ENCODE peak calls at places on chromosome 14, in six cellular contexts. Y, S, P, N, G and J are unnamed samples.

GRCh38 chr14:23093993-23094665 is 807 bp downstream of the ACIN1 start:
- DNase-seq in Y (peak; percentile 86), S (no peak), P (peak; percentile 15), N (no peak), G (no peak), J (no peak)

GRCh38 chr14:105480807-105481801 is 5.6 kb upstream of the CRIP1 start:
- DNase-seq in Y (peak; percentile 96), S (peak; percentile 93), P (peak; percentile 96), N (peak; percentile 82), G (peak; percentile 86), J (peak; percentile 81)

GRCh38 chr14:32711103-32711680 is 227.5 kb upstream of the NPAS3 start:
- DNase-seq in Y (no peak), S (peak; percentile 70), P (no peak), N (peak; percentile 48), G (peak; percentile 63), J (peak; percentile 61)

GRCh38 chr14:88729159-88729558 is 63.6 kb downstream of the EML5 start:
- DNase-seq in Y (no peak), S (no peak), P (no peak), N (peak; percentile 1), G (no peak), J (no peak)

GRCh38 chr14:96824283-96824682 is 27.1 kb downstream of the VRK1 start:
- DNase-seq in Y (no peak), S (no peak), P (no peak), N (peak; percentile 11), G (peak; percentile 60), J (peak; percentile 94)

GRCh38 chr14:21734457-21735074 is 60.9 kb upstream of the OR4E1 start:
- DNase-seq in Y (no peak), S (peak; percentile 67), P (no peak), N (peak; percentile 57), G (peak; percentile 27), J (peak; percentile 59)

GRCh38 chr14:94388027-94388895 is at the start of gene SERPINA1:
- DNase-seq in Y (no peak), S (no peak), P (no peak), N (peak; percentile 32), G (no peak), J (peak; percentile 51)

GRCh38 chr14:73339846-73340565 is 102.7 kb downstream of the PAPLN start:
- DNase-seq in Y (no peak), S (no peak), P (no peak), N (no peak), G (no peak), J (no peak)

GRCh38 chr14:91413547-91414474 is 3.8 kb downstream of the CCDC88C start:
- DNase-seq in Y (peak; percentile 92), S (peak; percentile 76), P (peak; percentile 78), N (no peak), G (no peak), J (no peak)

GRCh38 chr14:55104051-55104954 is 24.7 kb upstream of the LGALS3 start:
- DNase-seq in Y (no peak), S (peak; percentile 40), P (peak; percentile 40), N (no peak), G (no peak), J (no peak)

GRCh38 chr14:51807355-51807754 is 53.1 kb upstream of the GNG2 start:
- DNase-seq in Y (no peak), S (no peak), P (no peak), N (peak; percentile 64), G (peak; percentile 51), J (peak; percentile 83)

GRCh38 chr14:50603565-50603964 is 43.6 kb downstream of the ATL1 start:
- DNase-seq in Y (no peak), S (no peak), P (no peak), N (no peak), G (peak; percentile 20), J (peak; percentile 5)

GRCh38 chr14:103260629-103261124 is 73.4 kb upstream of the EIF5 start:
- DNase-seq in Y (no peak), S (peak; percentile 65), P (no peak), N (peak; percentile 70), G (peak; percentile 81), J (peak; percentile 36)

GRCh38 chr14:76115010-76115422 is 36.7 kb upstream of the GPATCH2L start:
- DNase-seq in Y (no peak), S (no peak), P (no peak), N (no peak), G (no peak), J (no peak)

GRCh38 chr14:57526942-57527341 is 33.3 kb upstream of the CCDC198 start:
- DNase-seq in Y (peak; percentile 70), S (no peak), P (no peak), N (no peak), G (no peak), J (no peak)

GRCh38 chr14:104821229-104821945 is 20.5 kb downstream of the ZBTB42 start:
- DNase-seq in Y (peak; percentile 10), S (peak; percentile 9), P (peak; percentile 75), N (no peak), G (no peak), J (no peak)

GRCh38 chr14:93832665-93833064 is 44.4 kb upstream of the PRIMA1 start:
- DNase-seq in Y (no peak), S (peak; percentile 3), P (no peak), N (no peak), G (no peak), J (no peak)

GRCh38 chr14:100692256-100692655 is 34.4 kb upstream of the DLK1 start:
- DNase-seq in Y (no peak), S (no peak), P (no peak), N (peak; percentile 21), G (no peak), J (no peak)

GRCh38 chr14:32233292-32233691 is 30.2 kb upstream of the RNU6-8 start:
- DNase-seq in Y (no peak), S (no peak), P (no peak), N (no peak), G (peak; percentile 55), J (no peak)

GRCh38 chr14:20372796-20373195 is 29.4 kb downstream of the PARP2 start:
- DNase-seq in Y (no peak), S (no peak), P (no peak), N (no peak), G (no peak), J (no peak)

GRCh38 chr14:75725481-75725880 is 64.4 kb downstream of the TTLL5 start:
- DNase-seq in Y (no peak), S (no peak), P (no peak), N (no peak), G (no peak), J (peak; percentile 59)

GRCh38 chr14:97851438-97851995 is 1054.3 kb downstream of the VRK1 start:
- DNase-seq in Y (no peak), S (no peak), P (no peak), N (no peak), G (no peak), J (no peak)

GRCh38 chr14:74579447-74580274 is 32.4 kb downstream of the LTBP2 start:
- DNase-seq in Y (no peak), S (no peak), P (peak; percentile 50), N (peak; percentile 38), G (peak; percentile 89), J (peak; percentile 93)

GRCh38 chr14:104094709-104095425 is 9.4 kb downstream of the ASPG start:
- DNase-seq in Y (peak; percentile 94), S (peak; percentile 89), P (peak; percentile 89), N (peak; percentile 33), G (peak; percentile 8), J (peak; percentile 28)

GRCh38 chr14:92459479-92460421 is 53.8 kb upstream of the RIN3 start:
- DNase-seq in Y (no peak), S (no peak), P (no peak), N (no peak), G (no peak), J (peak; percentile 22)

GRCh38 chr14:40374221-40374620 is 942.0 kb upstream of the FBXO33 start:
- DNase-seq in Y (no peak), S (no peak), P (no peak), N (no peak), G (no peak), J (no peak)

GRCh38 chr14:49966304-49966809 is 73.5 kb downstream of the ARF6 start:
- DNase-seq in Y (no peak), S (peak; percentile 77), P (no peak), N (peak; percentile 90), G (peak; percentile 60), J (no peak)

GRCh38 chr14:58637040-58637390 is 747 bp upstream of the DACT1 start:
- DNase-seq in Y (no peak), S (peak; percentile 61), P (no peak), N (no peak), G (peak; percentile 95), J (peak; percentile 77)

GRCh38 chr14:89032086-89032649 is 207.7 kb downstream of the TTC8 start:
- DNase-seq in Y (peak; percentile 25), S (no peak), P (no peak), N (no peak), G (no peak), J (no peak)

GRCh38 chr14:80974338-80975078 is 19.1 kb downstream of the TSHR start:
- DNase-seq in Y (no peak), S (no peak), P (no peak), N (peak; percentile 86), G (peak; percentile 66), J (peak; percentile 42)

GRCh38 chr14:49977126-49977841 is 84.4 kb downstream of the ARF6 start:
- DNase-seq in Y (no peak), S (no peak), P (no peak), N (no peak), G (no peak), J (no peak)

GRCh38 chr14:106166232-106166631 is 639.8 kb downstream of the TMEM121 start:
- DNase-seq in Y (no peak), S (no peak), P (no peak), N (no peak), G (no peak), J (no peak)

GRCh38 chr14:90405755-90406154 is 8.9 kb downstream of the CALM1 start:
- DNase-seq in Y (no peak), S (no peak), P (no peak), N (no peak), G (no peak), J (no peak)

GRCh38 chr14:101721951-101722661 is 39.4 kb upstream of the PPP2R5C start:
- DNase-seq in Y (no peak), S (peak; percentile 77), P (peak; percentile 87), N (no peak), G (no peak), J (peak; percentile 54)

GRCh38 chr14:93917141-93917540 is 10.0 kb upstream of the FAM181A start:
- DNase-seq in Y (no peak), S (no peak), P (no peak), N (no peak), G (no peak), J (no peak)

GRCh38 chr14:68794856-68795601 is 2.2 kb upstream of the ZFP36L1 start:
- DNase-seq in Y (peak; percentile 64), S (peak; percentile 66), P (peak; percentile 82), N (peak; percentile 71), G (peak; percentile 97), J (peak; percentile 96)

GRCh38 chr14:27605298-27605697 is 1007.5 kb upstream of the NOVA1 start:
- DNase-seq in Y (no peak), S (no peak), P (no peak), N (no peak), G (no peak), J (no peak)

GRCh38 chr14:79201545-79202247 is 1009.6 kb downstream of the DIO2 start:
- DNase-seq in Y (no peak), S (no peak), P (no peak), N (no peak), G (no peak), J (no peak)